ENCODE peak calls at places on chromosomes 11 and 22, in eight cellular contexts. One of them, this sample, is unnamed.

GRCh38 chr22:30946354-30946753 is 22.2 kb downstream of the MORC2 start:
- DNase-seq in memory B cell: no peak
- DNase-seq in A673: no peak
- DNase-seq in Peyer's patch: no peak
- DNase-seq in iris pigment epithelial cell: no peak
- DNase-seq in H1: no peak
- DNase-seq in NCI-H510A treated with DMSO at 0.1 percent for 48 hours: no peak
- DNase-seq in hippocampal formation: no peak
- DNase-seq in this sample: no peak

GRCh38 chr11:91926967-91927366 is 297.7 kb upstream of the FAT3 start:
- DNase-seq in memory B cell: no peak
- DNase-seq in A673: no peak
- DNase-seq in Peyer's patch: peak; percentile 56
- DNase-seq in iris pigment epithelial cell: no peak
- DNase-seq in H1: no peak
- DNase-seq in NCI-H510A treated with DMSO at 0.1 percent for 48 hours: no peak
- DNase-seq in hippocampal formation: no peak
- DNase-seq in this sample: peak; percentile 51

GRCh38 chr11:92702771-92703170 is 266.7 kb upstream of the MTNR1B start:
- DNase-seq in memory B cell: no peak
- DNase-seq in A673: no peak
- DNase-seq in Peyer's patch: no peak
- DNase-seq in iris pigment epithelial cell: peak; percentile 5
- DNase-seq in H1: no peak
- DNase-seq in NCI-H510A treated with DMSO at 0.1 percent for 48 hours: no peak
- DNase-seq in hippocampal formation: no peak
- DNase-seq in this sample: no peak

GRCh38 chr11:12253843-12254281 is 123.5 kb upstream of the PARVA start:
- DNase-seq in memory B cell: no peak
- DNase-seq in A673: no peak
- DNase-seq in Peyer's patch: peak; percentile 88
- DNase-seq in iris pigment epithelial cell: no peak
- DNase-seq in H1: no peak
- DNase-seq in NCI-H510A treated with DMSO at 0.1 percent for 48 hours: no peak
- DNase-seq in hippocampal formation: no peak
- DNase-seq in this sample: peak; percentile 31

GRCh38 chr11:63242089-63242762 is 1.2 kb downstream of the SLC22A25 start:
- DNase-seq in memory B cell: no peak
- DNase-seq in A673: no peak
- DNase-seq in Peyer's patch: no peak
- DNase-seq in iris pigment epithelial cell: no peak
- DNase-seq in H1: no peak
- DNase-seq in NCI-H510A treated with DMSO at 0.1 percent for 48 hours: no peak
- DNase-seq in hippocampal formation: no peak
- DNase-seq in this sample: no peak

GRCh38 chr11:64525711-64526110 is 65.3 kb upstream of the SLC22A12 start:
- DNase-seq in memory B cell: no peak
- DNase-seq in A673: no peak
- DNase-seq in Peyer's patch: no peak
- DNase-seq in iris pigment epithelial cell: no peak
- DNase-seq in H1: no peak
- DNase-seq in NCI-H510A treated with DMSO at 0.1 percent for 48 hours: no peak
- DNase-seq in hippocampal formation: no peak
- DNase-seq in this sample: no peak

GRCh38 chr11:15969281-15969680 is 387.1 kb downstream of the SOX6 start:
- DNase-seq in memory B cell: no peak
- DNase-seq in A673: peak; percentile 73
- DNase-seq in Peyer's patch: peak; percentile 58
- DNase-seq in iris pigment epithelial cell: peak; percentile 91
- DNase-seq in H1: no peak
- DNase-seq in NCI-H510A treated with DMSO at 0.1 percent for 48 hours: peak; percentile 34
- DNase-seq in hippocampal formation: peak; percentile 10
- DNase-seq in this sample: peak; percentile 59

GRCh38 chr22:19524170-19525115 is at the start of gene CLDN5:
- DNase-seq in memory B cell: no peak
- DNase-seq in A673: peak; percentile 53
- DNase-seq in Peyer's patch: peak; percentile 47
- DNase-seq in iris pigment epithelial cell: peak; percentile 46
- DNase-seq in H1: peak; percentile 89
- DNase-seq in NCI-H510A treated with DMSO at 0.1 percent for 48 hours: peak; percentile 4
- DNase-seq in hippocampal formation: no peak
- DNase-seq in this sample: peak; percentile 94

GRCh38 chr11:75254326-75254725 is 13.8 kb downstream of the TPBGL start:
- DNase-seq in memory B cell: no peak
- DNase-seq in A673: no peak
- DNase-seq in Peyer's patch: no peak
- DNase-seq in iris pigment epithelial cell: no peak
- DNase-seq in H1: no peak
- DNase-seq in NCI-H510A treated with DMSO at 0.1 percent for 48 hours: no peak
- DNase-seq in hippocampal formation: no peak
- DNase-seq in this sample: no peak

GRCh38 chr22:28282346-28282745 is 363.3 kb upstream of the PITPNB start:
- DNase-seq in memory B cell: no peak
- DNase-seq in A673: no peak
- DNase-seq in Peyer's patch: no peak
- DNase-seq in iris pigment epithelial cell: peak; percentile 80
- DNase-seq in H1: no peak
- DNase-seq in NCI-H510A treated with DMSO at 0.1 percent for 48 hours: no peak
- DNase-seq in hippocampal formation: no peak
- DNase-seq in this sample: no peak

GRCh38 chr11:86508604-86509471 is 134.2 kb downstream of the CCDC81 start:
- DNase-seq in memory B cell: no peak
- DNase-seq in A673: no peak
- DNase-seq in Peyer's patch: no peak
- DNase-seq in iris pigment epithelial cell: no peak
- DNase-seq in H1: no peak
- DNase-seq in NCI-H510A treated with DMSO at 0.1 percent for 48 hours: no peak
- DNase-seq in hippocampal formation: no peak
- DNase-seq in this sample: no peak

GRCh38 chr11:119355091-119355843 is 8.8 kb upstream of the MFRP start:
- DNase-seq in memory B cell: no peak
- DNase-seq in A673: no peak
- DNase-seq in Peyer's patch: no peak
- DNase-seq in iris pigment epithelial cell: no peak
- DNase-seq in H1: no peak
- DNase-seq in NCI-H510A treated with DMSO at 0.1 percent for 48 hours: no peak
- DNase-seq in hippocampal formation: no peak
- DNase-seq in this sample: no peak

GRCh38 chr11:95055273-95055897 is 6.2 kb downstream of the KDM4F start:
- DNase-seq in memory B cell: no peak
- DNase-seq in A673: no peak
- DNase-seq in Peyer's patch: no peak
- DNase-seq in iris pigment epithelial cell: no peak
- DNase-seq in H1: no peak
- DNase-seq in NCI-H510A treated with DMSO at 0.1 percent for 48 hours: no peak
- DNase-seq in hippocampal formation: no peak
- DNase-seq in this sample: no peak

GRCh38 chr11:128047026-128047425 is 540.3 kb downstream of the ETS1 start:
- DNase-seq in memory B cell: no peak
- DNase-seq in A673: no peak
- DNase-seq in Peyer's patch: no peak
- DNase-seq in iris pigment epithelial cell: no peak
- DNase-seq in H1: no peak
- DNase-seq in NCI-H510A treated with DMSO at 0.1 percent for 48 hours: no peak
- DNase-seq in hippocampal formation: no peak
- DNase-seq in this sample: no peak

GRCh38 chr22:44604455-44604854 is 97.5 kb upstream of the PRR5 start:
- DNase-seq in memory B cell: no peak
- DNase-seq in A673: no peak
- DNase-seq in Peyer's patch: no peak
- DNase-seq in iris pigment epithelial cell: no peak
- DNase-seq in H1: no peak
- DNase-seq in NCI-H510A treated with DMSO at 0.1 percent for 48 hours: no peak
- DNase-seq in hippocampal formation: no peak
- DNase-seq in this sample: no peak

GRCh38 chr22:40509401-40510134 is 127.0 kb downstream of the MRTFA start:
- DNase-seq in memory B cell: no peak
- DNase-seq in A673: no peak
- DNase-seq in Peyer's patch: no peak
- DNase-seq in iris pigment epithelial cell: peak; percentile 92
- DNase-seq in H1: no peak
- DNase-seq in NCI-H510A treated with DMSO at 0.1 percent for 48 hours: no peak
- DNase-seq in hippocampal formation: no peak
- DNase-seq in this sample: no peak

GRCh38 chr11:127675602-127676001 is 675.0 kb upstream of the KIRREL3 start:
- DNase-seq in memory B cell: no peak
- DNase-seq in A673: no peak
- DNase-seq in Peyer's patch: no peak
- DNase-seq in iris pigment epithelial cell: no peak
- DNase-seq in H1: no peak
- DNase-seq in NCI-H510A treated with DMSO at 0.1 percent for 48 hours: peak; percentile 31
- DNase-seq in hippocampal formation: no peak
- DNase-seq in this sample: no peak

GRCh38 chr22:25137577-25138525 is 61.8 kb upstream of the CRYBB3 start:
- DNase-seq in memory B cell: no peak
- DNase-seq in A673: peak; percentile 28
- DNase-seq in Peyer's patch: no peak
- DNase-seq in iris pigment epithelial cell: peak; percentile 15
- DNase-seq in H1: no peak
- DNase-seq in NCI-H510A treated with DMSO at 0.1 percent for 48 hours: no peak
- DNase-seq in hippocampal formation: no peak
- DNase-seq in this sample: no peak

GRCh38 chr11:67304511-67305113 is 1.3 kb downstream of the SSH3 start:
- DNase-seq in memory B cell: no peak
- DNase-seq in A673: no peak
- DNase-seq in Peyer's patch: no peak
- DNase-seq in iris pigment epithelial cell: no peak
- DNase-seq in H1: no peak
- DNase-seq in NCI-H510A treated with DMSO at 0.1 percent for 48 hours: no peak
- DNase-seq in hippocampal formation: no peak
- DNase-seq in this sample: peak; percentile 27

GRCh38 chr22:38317237-38317994 is at the start of gene CSNK1E:
- DNase-seq in memory B cell: peak; percentile 69
- DNase-seq in A673: peak; percentile 80
- DNase-seq in Peyer's patch: peak; percentile 92
- DNase-seq in iris pigment epithelial cell: peak; percentile 63
- DNase-seq in H1: peak; percentile 84
- DNase-seq in NCI-H510A treated with DMSO at 0.1 percent for 48 hours: peak; percentile 26
- DNase-seq in hippocampal formation: peak; percentile 75
- DNase-seq in this sample: peak; percentile 92

GRCh38 chr11:84720706-84721402 is 906.3 kb downstream of the DLG2 start:
- DNase-seq in memory B cell: no peak
- DNase-seq in A673: peak; percentile 54
- DNase-seq in Peyer's patch: no peak
- DNase-seq in iris pigment epithelial cell: no peak
- DNase-seq in H1: peak; percentile 77
- DNase-seq in NCI-H510A treated with DMSO at 0.1 percent for 48 hours: peak; percentile 44
- DNase-seq in hippocampal formation: peak; percentile 23
- DNase-seq in this sample: peak; percentile 55

GRCh38 chr11:13289081-13289480 is 11.5 kb downstream of the BMAL1 start:
- DNase-seq in memory B cell: no peak
- DNase-seq in A673: peak; percentile 3
- DNase-seq in Peyer's patch: no peak
- DNase-seq in iris pigment epithelial cell: peak; percentile 10
- DNase-seq in H1: no peak
- DNase-seq in NCI-H510A treated with DMSO at 0.1 percent for 48 hours: no peak
- DNase-seq in hippocampal formation: no peak
- DNase-seq in this sample: no peak

GRCh38 chr22:46779651-46780050 is 17.2 kb downstream of the TBC1D22A start:
- DNase-seq in memory B cell: no peak
- DNase-seq in A673: no peak
- DNase-seq in Peyer's patch: no peak
- DNase-seq in iris pigment epithelial cell: no peak
- DNase-seq in H1: no peak
- DNase-seq in NCI-H510A treated with DMSO at 0.1 percent for 48 hours: no peak
- DNase-seq in hippocampal formation: no peak
- DNase-seq in this sample: no peak

GRCh38 chr11:43923327-43924111 is 18.9 kb upstream of the C11orf96 start:
- DNase-seq in memory B cell: no peak
- DNase-seq in A673: peak; percentile 80
- DNase-seq in Peyer's patch: peak; percentile 62
- DNase-seq in iris pigment epithelial cell: peak; percentile 74
- DNase-seq in H1: no peak
- DNase-seq in NCI-H510A treated with DMSO at 0.1 percent for 48 hours: no peak
- DNase-seq in hippocampal formation: peak; percentile 38
- DNase-seq in this sample: peak; percentile 41

GRCh38 chr22:45884201-45885067 is 92.5 kb downstream of the WNT7B start:
- DNase-seq in memory B cell: no peak
- DNase-seq in A673: no peak
- DNase-seq in Peyer's patch: no peak
- DNase-seq in iris pigment epithelial cell: no peak
- DNase-seq in H1: no peak
- DNase-seq in NCI-H510A treated with DMSO at 0.1 percent for 48 hours: no peak
- DNase-seq in hippocampal formation: no peak
- DNase-seq in this sample: no peak

GRCh38 chr22:23179381-23180294 is 671 bp upstream of the BCR start:
- DNase-seq in memory B cell: peak; percentile 31
- DNase-seq in A673: peak; percentile 47
- DNase-seq in Peyer's patch: no peak
- DNase-seq in iris pigment epithelial cell: no peak
- DNase-seq in H1: no peak
- DNase-seq in NCI-H510A treated with DMSO at 0.1 percent for 48 hours: no peak
- DNase-seq in hippocampal formation: no peak
- DNase-seq in this sample: peak; percentile 77

GRCh38 chr11:104830080-104830479 is 68.2 kb downstream of the CASP12 start:
- DNase-seq in memory B cell: no peak
- DNase-seq in A673: peak; percentile 50
- DNase-seq in Peyer's patch: no peak
- DNase-seq in iris pigment epithelial cell: peak; percentile 88
- DNase-seq in H1: no peak
- DNase-seq in NCI-H510A treated with DMSO at 0.1 percent for 48 hours: no peak
- DNase-seq in hippocampal formation: no peak
- DNase-seq in this sample: no peak

GRCh38 chr22:41048791-41049717 is 43.3 kb upstream of the EP300 start:
- DNase-seq in memory B cell: no peak
- DNase-seq in A673: peak; percentile 73
- DNase-seq in Peyer's patch: peak; percentile 57
- DNase-seq in iris pigment epithelial cell: peak; percentile 87
- DNase-seq in H1: peak; percentile 64
- DNase-seq in NCI-H510A treated with DMSO at 0.1 percent for 48 hours: no peak
- DNase-seq in hippocampal formation: peak; percentile 7
- DNase-seq in this sample: peak; percentile 74

GRCh38 chr22:22948651-22949611 is 61.3 kb downstream of the IGLL5 start:
- DNase-seq in memory B cell: peak; percentile 9
- DNase-seq in A673: no peak
- DNase-seq in Peyer's patch: no peak
- DNase-seq in iris pigment epithelial cell: peak; percentile 39
- DNase-seq in H1: no peak
- DNase-seq in NCI-H510A treated with DMSO at 0.1 percent for 48 hours: no peak
- DNase-seq in hippocampal formation: no peak
- DNase-seq in this sample: no peak